ENCODE peak calls at places on chromosomes 11 and 22, in seven cellular contexts. One of them, this sample, is unnamed.

GRCh38 chr11:57249384-57250319 is 12.6 kb upstream of the APLNR start:
- DNase-seq in IMR-90: peak
- DNase-seq in ovary: peak
- DNase-seq in CD8-positive, alpha-beta T cell: peak
- DNase-seq in ascending aorta: no peak
- DNase-seq in adrenal gland: peak
- DNase-seq in A549: peak
- DNase-seq in this sample: no peak

GRCh38 chr11:41245184-41245583 is 214.3 kb downstream of the LRRC4C start:
- DNase-seq in IMR-90: no peak
- DNase-seq in ovary: no peak
- DNase-seq in CD8-positive, alpha-beta T cell: no peak
- DNase-seq in ascending aorta: no peak
- DNase-seq in adrenal gland: peak
- DNase-seq in A549: no peak
- DNase-seq in this sample: no peak

GRCh38 chr11:106276859-106277436 is 199.5 kb downstream of the AASDHPPT start:
- DNase-seq in IMR-90: peak
- DNase-seq in ovary: no peak
- DNase-seq in CD8-positive, alpha-beta T cell: no peak
- DNase-seq in ascending aorta: no peak
- DNase-seq in adrenal gland: no peak
- DNase-seq in A549: no peak
- DNase-seq in this sample: no peak

GRCh38 chr22:46538816-46539163 is 1.4 kb upstream of the CELSR1 start:
- DNase-seq in IMR-90: peak
- DNase-seq in ovary: no peak
- DNase-seq in CD8-positive, alpha-beta T cell: no peak
- DNase-seq in ascending aorta: peak
- DNase-seq in adrenal gland: no peak
- DNase-seq in A549: no peak
- DNase-seq in this sample: no peak

GRCh38 chr11:102830328-102830727 is 13.1 kb downstream of the MMP3 start:
- DNase-seq in IMR-90: peak
- DNase-seq in ovary: no peak
- DNase-seq in CD8-positive, alpha-beta T cell: no peak
- DNase-seq in ascending aorta: no peak
- DNase-seq in adrenal gland: no peak
- DNase-seq in A549: no peak
- DNase-seq in this sample: no peak

GRCh38 chr11:86160546-86161149 is 83.9 kb upstream of the EED start:
- DNase-seq in IMR-90: peak
- DNase-seq in ovary: no peak
- DNase-seq in CD8-positive, alpha-beta T cell: no peak
- DNase-seq in ascending aorta: no peak
- DNase-seq in adrenal gland: no peak
- DNase-seq in A549: no peak
- DNase-seq in this sample: no peak

GRCh38 chr11:120547871-120548681 is 36.5 kb downstream of the GRIK4 start:
- DNase-seq in IMR-90: peak
- DNase-seq in ovary: peak
- DNase-seq in CD8-positive, alpha-beta T cell: no peak
- DNase-seq in ascending aorta: peak
- DNase-seq in adrenal gland: peak
- DNase-seq in A549: peak
- DNase-seq in this sample: peak

GRCh38 chr11:60852060-60852638 is 3.6 kb downstream of the PTGDR2 start:
- DNase-seq in IMR-90: no peak
- DNase-seq in ovary: no peak
- DNase-seq in CD8-positive, alpha-beta T cell: no peak
- DNase-seq in ascending aorta: no peak
- DNase-seq in adrenal gland: no peak
- DNase-seq in A549: no peak
- DNase-seq in this sample: no peak

GRCh38 chr11:67665537-67666302 is 8.7 kb downstream of the ALDH3B2 start:
- DNase-seq in IMR-90: no peak
- DNase-seq in ovary: no peak
- DNase-seq in CD8-positive, alpha-beta T cell: no peak
- DNase-seq in ascending aorta: no peak
- DNase-seq in adrenal gland: no peak
- DNase-seq in A549: no peak
- DNase-seq in this sample: no peak

GRCh38 chr22:37371491-37371890 is 55.8 kb downstream of the ELFN2 start:
- DNase-seq in IMR-90: no peak
- DNase-seq in ovary: no peak
- DNase-seq in CD8-positive, alpha-beta T cell: no peak
- DNase-seq in ascending aorta: no peak
- DNase-seq in adrenal gland: no peak
- DNase-seq in A549: no peak
- DNase-seq in this sample: no peak

GRCh38 chr11:131275580-131275979 is 94.8 kb upstream of the NTM start:
- DNase-seq in IMR-90: no peak
- DNase-seq in ovary: no peak
- DNase-seq in CD8-positive, alpha-beta T cell: no peak
- DNase-seq in ascending aorta: no peak
- DNase-seq in adrenal gland: no peak
- DNase-seq in A549: no peak
- DNase-seq in this sample: no peak

GRCh38 chr11:121194731-121195596 is 93.9 kb downstream of the TECTA start:
- DNase-seq in IMR-90: peak
- DNase-seq in ovary: peak
- DNase-seq in CD8-positive, alpha-beta T cell: peak
- DNase-seq in ascending aorta: no peak
- DNase-seq in adrenal gland: peak
- DNase-seq in A549: peak
- DNase-seq in this sample: no peak

GRCh38 chr11:119974467-119974866 is 163.4 kb downstream of the TRIM29 start:
- DNase-seq in IMR-90: no peak
- DNase-seq in ovary: no peak
- DNase-seq in CD8-positive, alpha-beta T cell: no peak
- DNase-seq in ascending aorta: no peak
- DNase-seq in adrenal gland: no peak
- DNase-seq in A549: no peak
- DNase-seq in this sample: no peak

GRCh38 chr11:11496879-11497278 is 124.9 kb downstream of the GALNT18 start:
- DNase-seq in IMR-90: no peak
- DNase-seq in ovary: no peak
- DNase-seq in CD8-positive, alpha-beta T cell: no peak
- DNase-seq in ascending aorta: no peak
- DNase-seq in adrenal gland: no peak
- DNase-seq in A549: no peak
- DNase-seq in this sample: no peak

GRCh38 chr11:11263238-11264030 is 89.6 kb downstream of the CSNK2A3 start:
- DNase-seq in IMR-90: peak
- DNase-seq in ovary: no peak
- DNase-seq in CD8-positive, alpha-beta T cell: no peak
- DNase-seq in ascending aorta: peak
- DNase-seq in adrenal gland: no peak
- DNase-seq in A549: no peak
- DNase-seq in this sample: no peak

GRCh38 chr22:36339171-36340065 is 48.3 kb downstream of the MYH9 start:
- DNase-seq in IMR-90: peak
- DNase-seq in ovary: no peak
- DNase-seq in CD8-positive, alpha-beta T cell: no peak
- DNase-seq in ascending aorta: no peak
- DNase-seq in adrenal gland: no peak
- DNase-seq in A549: no peak
- DNase-seq in this sample: no peak
- H3K27ac ChIP-seq in IMR-90: peak
- H3K27ac ChIP-seq in ovary: no peak
- H3K27ac ChIP-seq in CD8-positive, alpha-beta T cell: no peak
- H3K27ac ChIP-seq in ascending aorta: peak
- H3K27ac ChIP-seq in adrenal gland: peak
- H3K27ac ChIP-seq in A549: peak
- H3K27ac ChIP-seq in this sample: peak

GRCh38 chr11:78379039-78379670 is 38.5 kb downstream of the GAB2 start:
- DNase-seq in IMR-90: peak
- DNase-seq in ovary: no peak
- DNase-seq in CD8-positive, alpha-beta T cell: no peak
- DNase-seq in ascending aorta: no peak
- DNase-seq in adrenal gland: no peak
- DNase-seq in A549: no peak
- DNase-seq in this sample: no peak
- H3K27ac ChIP-seq in IMR-90: no peak
- H3K27ac ChIP-seq in ovary: no peak
- H3K27ac ChIP-seq in CD8-positive, alpha-beta T cell: no peak
- H3K27ac ChIP-seq in ascending aorta: no peak
- H3K27ac ChIP-seq in adrenal gland: no peak
- H3K27ac ChIP-seq in A549: no peak
- H3K27ac ChIP-seq in this sample: no peak

DNA sequence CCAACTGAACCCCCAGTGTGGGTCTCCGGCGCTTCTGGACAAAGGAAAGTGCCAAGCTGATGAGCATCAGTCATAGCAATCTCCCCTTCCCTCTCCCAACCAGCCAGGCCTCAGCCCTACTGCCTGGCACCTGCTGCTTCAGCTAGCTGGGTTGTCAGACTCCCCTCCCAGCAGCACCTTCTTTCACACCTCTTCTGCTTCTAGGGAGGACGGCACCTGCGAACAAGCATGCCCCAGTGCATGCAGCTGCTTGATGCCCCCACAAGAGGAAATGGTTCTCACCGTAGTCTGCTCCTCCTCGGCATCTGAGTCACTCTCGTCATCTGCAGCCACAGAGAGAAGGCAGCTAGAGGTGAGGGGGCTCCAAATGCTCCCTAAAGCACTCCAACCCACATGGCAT is 25.4 kb downstream of the THOC5 start:
- DNase-seq in IMR-90: no peak
- DNase-seq in ovary: no peak
- DNase-seq in CD8-positive, alpha-beta T cell: no peak
- DNase-seq in ascending aorta: no peak
- DNase-seq in adrenal gland: no peak
- DNase-seq in A549: no peak
- DNase-seq in this sample: peak
- H3K27ac ChIP-seq in IMR-90: no peak
- H3K27ac ChIP-seq in ovary: no peak
- H3K27ac ChIP-seq in CD8-positive, alpha-beta T cell: no peak
- H3K27ac ChIP-seq in ascending aorta: no peak
- H3K27ac ChIP-seq in adrenal gland: no peak
- H3K27ac ChIP-seq in A549: no peak
- H3K27ac ChIP-seq in this sample: peak

GRCh38 chr11:96342131-96342970 is 644 bp downstream of the MAML2 start:
- DNase-seq in IMR-90: no peak
- DNase-seq in ovary: no peak
- DNase-seq in CD8-positive, alpha-beta T cell: no peak
- DNase-seq in ascending aorta: no peak
- DNase-seq in adrenal gland: no peak
- DNase-seq in A549: no peak
- DNase-seq in this sample: no peak

GRCh38 chr11:96341237-96342130 is 1.5 kb downstream of the MAML2 start:
- DNase-seq in IMR-90: peak
- DNase-seq in ovary: peak
- DNase-seq in CD8-positive, alpha-beta T cell: peak
- DNase-seq in ascending aorta: peak
- DNase-seq in adrenal gland: peak
- DNase-seq in A549: no peak
- DNase-seq in this sample: peak

GRCh38 chr11:96339704-96340554 is 3.1 kb downstream of the MAML2 start:
- DNase-seq in IMR-90: peak
- DNase-seq in ovary: no peak
- DNase-seq in CD8-positive, alpha-beta T cell: no peak
- DNase-seq in ascending aorta: no peak
- DNase-seq in adrenal gland: no peak
- DNase-seq in A549: no peak
- DNase-seq in this sample: no peak

GRCh38 chr11:96340555-96340885 is 2.5 kb downstream of the MAML2 start:
- DNase-seq in IMR-90: peak
- DNase-seq in ovary: no peak
- DNase-seq in CD8-positive, alpha-beta T cell: no peak
- DNase-seq in ascending aorta: no peak
- DNase-seq in adrenal gland: no peak
- DNase-seq in A549: no peak
- DNase-seq in this sample: no peak

DNA sequence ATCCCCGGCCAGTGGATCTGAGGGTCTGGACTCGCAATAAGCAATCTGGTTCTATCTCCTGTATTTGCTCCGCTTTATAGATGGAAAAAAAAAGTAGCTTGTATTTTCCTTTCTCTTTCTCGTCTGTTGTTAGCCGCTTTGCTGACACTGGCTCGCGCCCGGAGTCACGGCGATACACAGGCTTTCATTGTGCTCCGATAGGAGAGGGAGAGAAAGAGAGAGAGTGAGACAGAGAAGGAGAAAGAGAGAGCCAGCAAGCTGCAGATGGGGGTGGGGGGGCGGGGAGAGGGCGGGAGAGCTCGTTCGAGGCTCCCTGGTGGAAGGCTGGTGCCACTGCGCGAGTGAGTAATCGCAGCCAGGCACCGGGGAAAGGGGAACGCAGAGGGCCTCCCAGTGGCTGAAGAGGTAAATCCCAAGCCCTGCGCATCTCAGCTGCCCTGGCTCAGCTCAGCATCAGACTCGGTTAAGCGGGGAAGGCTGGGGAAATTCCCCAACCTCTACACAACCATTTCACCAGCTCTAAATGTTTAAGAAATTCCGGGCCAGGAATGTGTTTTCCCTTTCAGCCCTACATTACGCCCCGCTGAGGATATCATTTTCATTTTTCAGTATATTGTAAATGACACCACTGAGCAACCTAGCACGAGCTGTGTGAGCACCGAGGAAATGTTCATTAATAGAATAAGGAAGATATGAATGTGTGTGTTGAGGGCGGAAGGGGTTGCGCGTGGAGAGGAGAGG is at the start of gene MAML2:
- DNase-seq in IMR-90: peak
- DNase-seq in ovary: peak
- DNase-seq in CD8-positive, alpha-beta T cell: peak
- DNase-seq in ascending aorta: peak
- DNase-seq in adrenal gland: peak
- DNase-seq in A549: peak
- DNase-seq in this sample: peak
- H3K27ac ChIP-seq in IMR-90: peak
- H3K27ac ChIP-seq in ovary: peak
- H3K27ac ChIP-seq in CD8-positive, alpha-beta T cell: peak
- H3K27ac ChIP-seq in ascending aorta: peak
- H3K27ac ChIP-seq in adrenal gland: peak
- H3K27ac ChIP-seq in A549: peak
- H3K27ac ChIP-seq in this sample: peak

DNA sequence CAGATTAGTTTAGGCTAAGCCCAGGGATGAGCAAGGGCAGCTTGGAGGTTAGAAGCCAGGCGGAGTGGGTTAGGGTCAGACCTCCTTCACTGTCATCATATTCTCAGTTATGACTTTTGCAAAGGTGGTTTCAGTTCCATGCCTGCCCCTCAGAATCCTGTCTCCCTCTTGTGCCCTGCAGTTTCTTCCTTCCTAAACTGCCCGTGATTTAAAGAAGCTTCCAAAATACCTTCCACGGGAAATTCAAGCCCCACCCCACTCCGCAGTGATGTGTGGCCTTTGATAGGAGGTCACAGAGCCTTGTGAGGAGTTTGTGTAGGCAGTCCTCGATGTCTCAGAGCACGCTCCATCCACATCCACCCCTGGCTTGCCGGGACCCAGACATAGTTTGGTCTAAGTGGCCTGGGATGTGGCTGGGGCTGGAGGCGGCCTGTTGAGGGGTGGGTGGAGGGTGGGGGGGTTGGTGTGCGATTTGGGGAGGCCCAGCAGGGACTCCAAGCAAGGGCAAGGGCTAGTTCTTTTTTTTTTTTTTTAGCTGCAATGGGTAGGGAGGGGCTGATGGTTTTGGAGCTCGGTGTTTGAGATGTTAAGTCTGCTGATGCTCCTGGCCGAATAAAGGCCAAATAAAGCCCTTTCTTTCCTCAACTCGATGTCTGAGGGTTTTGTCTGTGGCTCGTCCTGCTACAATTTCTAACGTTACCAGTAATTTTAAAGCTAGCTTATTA is 1.6 kb upstream of the IFITM1 start:
- DNase-seq in IMR-90: no peak
- DNase-seq in ovary: no peak
- DNase-seq in CD8-positive, alpha-beta T cell: peak
- DNase-seq in ascending aorta: no peak
- DNase-seq in adrenal gland: no peak
- DNase-seq in A549: no peak
- DNase-seq in this sample: no peak
- H3K27ac ChIP-seq in IMR-90: peak
- H3K27ac ChIP-seq in ovary: peak
- H3K27ac ChIP-seq in CD8-positive, alpha-beta T cell: peak
- H3K27ac ChIP-seq in ascending aorta: peak
- H3K27ac ChIP-seq in adrenal gland: no peak
- H3K27ac ChIP-seq in A549: no peak
- H3K27ac ChIP-seq in this sample: peak

This sample was measured in caudate nucleus.